ENCODE peak calls at places on chromosome 9, in eight cellular contexts. O is Peyer's patch; L is choroid plexus epithelial cell; Q is uterus; J is endothelial cell; Z is GM12865; S is CD4-positive, alpha-beta T cell; G is PC-9. R is an unnamed sample.

GRCh38 chr9:134566196-134566822 is 75.3 kb upstream of the COL5A1 start:
- DNase-seq in G (no peak), S (no peak), O (no peak), Z (no peak), Q (peak; percentile 6), L (no peak), J (no peak), R (no peak)

GRCh38 chr9:21991039-21991959 is 2.9 kb downstream of the CDKN2A start:
- DNase-seq in L (no peak), J (no peak), G (no peak), O (no peak), Q (no peak), Z (no peak), S (no peak), R (no peak)

GRCh38 chr9:100170085-100170484 is 71.0 kb downstream of the INVS start:
- DNase-seq in L (peak; percentile 37), O (no peak), G (no peak), J (no peak), S (no peak), Z (no peak), Q (no peak), R (no peak)

GRCh38 chr9:75117572-75117971 is 29.3 kb downstream of the OSTF1 start:
- DNase-seq in J (no peak), Z (no peak), Q (no peak), G (no peak), S (no peak), O (no peak), L (no peak), R (no peak)

GRCh38 chr9:113602126-113603119 is 138.9 kb downstream of the RGS3 start:
- DNase-seq in Q (peak; percentile 90), Z (no peak), O (peak; percentile 67), G (peak; percentile 46), S (no peak), L (peak; percentile 83), J (no peak), R (peak; percentile 76)

GRCh38 chr9:88418715-88419540 is 30.7 kb downstream of the SPIN1 start:
- DNase-seq in L (no peak), J (no peak), O (no peak), S (no peak), G (no peak), Z (peak; percentile 2), Q (no peak), R (no peak)

GRCh38 chr9:16206560-16206959 is 653.7 kb downstream of the CCDC171 start:
- DNase-seq in S (no peak), Z (peak; percentile 30), J (no peak), Q (no peak), G (no peak), O (no peak), L (no peak), R (no peak)

GRCh38 chr9:6764570-6765334 is 7.0 kb downstream of the KDM4C start:
- DNase-seq in L (no peak), J (no peak), O (no peak), S (no peak), G (no peak), Q (no peak), Z (no peak), R (no peak)

GRCh38 chr9:69891696-69892095 is 71.1 kb downstream of the CFAP95 start:
- DNase-seq in S (no peak), G (no peak), Q (no peak), J (no peak), L (peak; percentile 72), O (no peak), Z (no peak), R (no peak)

DNA sequence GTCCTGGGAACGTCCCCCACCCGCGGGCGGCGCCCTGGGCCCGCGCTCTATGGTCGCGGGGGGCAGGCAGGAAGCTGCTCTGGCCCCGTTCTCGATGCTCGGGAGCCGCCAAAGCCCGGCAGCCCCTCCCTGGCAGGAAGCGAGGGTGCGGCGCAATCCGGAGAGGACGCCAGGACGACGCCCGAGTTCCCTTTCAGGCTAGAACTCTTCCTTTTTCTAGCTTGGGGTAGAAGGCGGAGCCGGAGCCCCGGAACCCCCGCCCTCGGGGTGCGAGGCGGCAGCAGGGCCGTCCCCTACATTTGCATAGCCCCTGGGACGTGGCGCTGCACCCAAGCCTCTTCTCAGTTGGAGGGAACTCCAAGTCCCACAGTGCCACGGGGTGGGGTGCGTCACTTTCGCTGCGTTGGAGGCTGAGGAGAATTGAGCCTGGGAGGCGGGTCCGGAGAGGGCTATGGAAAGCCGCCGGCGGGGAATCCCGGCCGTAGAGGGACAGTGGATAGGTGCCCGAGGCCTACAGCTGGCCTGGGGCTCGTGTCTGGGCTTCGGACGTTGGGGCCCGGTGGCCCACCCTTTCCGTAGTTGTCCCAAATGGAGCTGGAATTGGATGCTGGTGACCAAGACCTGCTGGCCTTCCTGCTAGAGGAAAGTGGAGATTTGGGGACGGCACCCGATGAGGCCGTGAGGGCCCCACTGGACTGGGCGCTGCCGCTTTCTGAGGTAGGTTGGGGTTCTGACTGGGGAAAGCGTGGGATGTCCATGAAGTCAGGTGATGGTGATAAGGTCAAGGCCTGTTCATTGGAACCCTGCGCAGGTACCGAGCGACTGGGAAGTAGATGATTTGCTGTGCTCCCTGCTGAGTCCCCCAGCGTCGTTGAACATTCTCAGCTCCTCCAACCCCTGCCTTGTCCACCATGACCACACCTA is at the start of the genes CREB3 and TLN1:
- DNase-seq in O (peak; percentile 98), Z (peak; percentile 99), J (peak; percentile 94), Q (peak; percentile 99), S (peak; percentile 97), G (peak; percentile 96), L (peak; percentile 99), R (peak; percentile 97)
- TF ChIP-seq CTCF in O (peak; percentile 15), Z (peak; percentile 14), J (no peak), Q (no peak), S (no peak), G (no peak), L (no peak), R (peak; percentile 33)

GRCh38 chr9:91451431-91452270 is 28.0 kb upstream of the NFIL3 start:
- DNase-seq in G (no peak), Z (no peak), L (no peak), O (no peak), J (no peak), S (no peak), Q (no peak), R (no peak)

GRCh38 chr9:91452844-91453243 is 29.2 kb upstream of the NFIL3 start:
- DNase-seq in G (no peak), O (no peak), Q (no peak), Z (no peak), J (no peak), S (no peak), L (no peak), R (no peak)
- TF ChIP-seq CTCF in G (no peak), O (no peak), Q (no peak), Z (no peak), J (no peak), S (no peak), L (no peak), R (no peak)

GRCh38 chr9:132216861-132217655 is 55.2 kb downstream of the NTNG2 start:
- DNase-seq in L (no peak), J (no peak), Q (no peak), G (no peak), Z (no peak), S (no peak), O (no peak), R (no peak)
- TF ChIP-seq CTCF in L (no peak), J (no peak), Q (no peak), G (no peak), Z (no peak), S (no peak), O (no peak), R (no peak)

GRCh38 chr9:126690431-126691051 is 76.8 kb downstream of the LMX1B start:
- DNase-seq in J (peak; percentile 80), Q (no peak), L (peak; percentile 17), Z (peak; percentile 31), S (peak; percentile 37), O (peak; percentile 73), G (peak; percentile 71), R (peak; percentile 86)
- TF ChIP-seq CTCF in J (peak; percentile 68), Q (peak; percentile 17), L (peak; percentile 74), Z (peak; percentile 64), S (peak; percentile 64), O (peak; percentile 58), G (peak; percentile 83), R (peak; percentile 55)

DNA sequence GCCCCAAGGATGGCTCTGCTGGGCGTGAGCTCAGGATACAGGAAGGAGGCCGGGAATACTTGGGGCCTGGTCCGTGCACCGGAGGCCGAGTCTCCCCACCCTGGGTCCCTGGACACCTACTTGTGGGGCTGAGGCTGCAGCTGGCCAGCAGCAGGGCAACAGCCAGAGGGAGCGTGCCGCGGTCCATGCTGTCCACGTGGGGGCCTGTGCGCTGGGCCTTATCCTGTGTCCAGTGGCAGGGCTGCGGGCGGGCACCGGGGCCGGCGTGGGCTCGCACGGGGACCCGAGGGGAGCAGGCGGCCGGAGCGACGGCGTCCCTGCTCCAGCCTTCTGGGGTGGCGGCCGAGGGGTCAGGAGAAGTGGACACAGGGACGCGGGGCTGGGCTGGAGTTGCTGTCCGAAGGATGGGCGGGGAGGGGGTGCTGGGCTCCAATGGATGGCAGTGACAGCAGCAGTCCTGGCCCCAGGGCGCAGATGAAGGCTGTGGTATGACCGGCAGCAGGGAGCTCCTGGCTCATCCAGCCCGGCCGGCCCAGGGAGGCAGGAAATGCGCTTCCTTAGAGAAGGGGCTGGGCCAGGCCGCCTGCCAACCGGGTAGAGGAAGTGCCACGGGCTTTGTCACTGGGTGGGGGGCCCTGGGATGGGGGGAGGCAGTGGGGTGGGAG is at the start of gene ENG:
- DNase-seq in J (peak; percentile 60), O (no peak), Z (no peak), G (peak; percentile 78), Q (peak; percentile 77), L (peak; percentile 55), S (no peak), R (no peak)
- TF ChIP-seq CTCF in J (no peak), O (no peak), Z (no peak), G (no peak), Q (peak; percentile 44), L (no peak), S (no peak), R (no peak)

GRCh38 chr9:36049408-36049807 is 12.7 kb downstream of the RECK start:
- DNase-seq in J (no peak), Z (no peak), G (no peak), O (no peak), S (no peak), Q (no peak), L (no peak), R (no peak)
- TF ChIP-seq CTCF in J (no peak), Z (no peak), G (no peak), O (no peak), S (no peak), Q (no peak), L (no peak), R (no peak)

GRCh38 chr9:2120926-2121689 is 106.0 kb downstream of the SMARCA2 start:
- DNase-seq in G (peak; percentile 2), L (peak; percentile 79), Q (no peak), J (no peak), Z (no peak), S (no peak), O (no peak), R (no peak)
- TF ChIP-seq CTCF in G (peak; percentile 25), L (peak; percentile 56), Q (no peak), J (no peak), Z (no peak), S (no peak), O (no peak), R (no peak)

GRCh38 chr9:94740191-94740874 is 13.8 kb downstream of the AOPEP start:
- DNase-seq in G (no peak), Z (no peak), L (peak; percentile 14), O (no peak), S (no peak), J (no peak), Q (no peak), R (no peak)
- TF ChIP-seq CTCF in G (no peak), Z (no peak), L (peak; percentile 23), O (no peak), S (no peak), J (no peak), Q (no peak), R (no peak)